ENCODE peak calls at places on chromosome 2, in ten cellular contexts. One of them, this sample, is unnamed.

GRCh38 chr2:109699646-109700045 is 85.5 kb downstream of the SOWAHC start:
- DNase-seq in AG09309: no peak
- DNase-seq in transverse colon: peak
- DNase-seq in adrenal gland: no peak
- DNase-seq in Caco-2: no peak
- DNase-seq in foreskin keratinocyte: no peak
- DNase-seq in mesothelial cell of epicardium: no peak
- DNase-seq in mammary epithelial cell: no peak
- DNase-seq in GM13977: no peak
- DNase-seq in fibroblast of pulmonary artery: peak
- DNase-seq in this sample: no peak

GRCh38 chr2:72036173-72036545 is 111.5 kb downstream of the CYP26B1 start:
- DNase-seq in fibroblast of pulmonary artery: no peak
- DNase-seq in mammary epithelial cell: no peak
- DNase-seq in foreskin keratinocyte: no peak
- DNase-seq in Caco-2: no peak
- DNase-seq in transverse colon: no peak
- DNase-seq in adrenal gland: no peak
- DNase-seq in mesothelial cell of epicardium: no peak
- DNase-seq in AG09309: no peak
- DNase-seq in GM13977: peak
- DNase-seq in this sample: no peak

GRCh38 chr2:45014016-45014702 is 4.9 kb upstream of the SIX2 start:
- DNase-seq in adrenal gland: peak
- DNase-seq in transverse colon: peak
- DNase-seq in mammary epithelial cell: no peak
- DNase-seq in GM13977: peak
- DNase-seq in mesothelial cell of epicardium: no peak
- DNase-seq in foreskin keratinocyte: no peak
- DNase-seq in Caco-2: peak
- DNase-seq in fibroblast of pulmonary artery: peak
- DNase-seq in AG09309: no peak
- DNase-seq in this sample: peak

GRCh38 chr2:158502984-158503383 is 46.2 kb downstream of the PKP4 start:
- DNase-seq in Caco-2: no peak
- DNase-seq in foreskin keratinocyte: peak
- DNase-seq in mammary epithelial cell: no peak
- DNase-seq in GM13977: no peak
- DNase-seq in fibroblast of pulmonary artery: peak
- DNase-seq in AG09309: peak
- DNase-seq in mesothelial cell of epicardium: no peak
- DNase-seq in transverse colon: no peak
- DNase-seq in adrenal gland: no peak
- DNase-seq in this sample: no peak

GRCh38 chr2:59425292-59425691 is 1128.2 kb downstream of the BCL11A start:
- DNase-seq in GM13977: no peak
- DNase-seq in AG09309: no peak
- DNase-seq in foreskin keratinocyte: peak
- DNase-seq in fibroblast of pulmonary artery: no peak
- DNase-seq in mesothelial cell of epicardium: no peak
- DNase-seq in Caco-2: no peak
- DNase-seq in transverse colon: no peak
- DNase-seq in mammary epithelial cell: peak
- DNase-seq in adrenal gland: peak
- DNase-seq in this sample: no peak

GRCh38 chr2:213306320-213306942 is 22.2 kb downstream of the SPAG16 start:
- DNase-seq in foreskin keratinocyte: peak
- DNase-seq in AG09309: no peak
- DNase-seq in mesothelial cell of epicardium: no peak
- DNase-seq in Caco-2: no peak
- DNase-seq in fibroblast of pulmonary artery: peak
- DNase-seq in adrenal gland: peak
- DNase-seq in transverse colon: peak
- DNase-seq in GM13977: no peak
- DNase-seq in mammary epithelial cell: peak
- DNase-seq in this sample: no peak

GRCh38 chr2:239499989-239500914 is 99.4 kb upstream of the HDAC4 start:
- DNase-seq in GM13977: no peak
- DNase-seq in transverse colon: no peak
- DNase-seq in adrenal gland: no peak
- DNase-seq in AG09309: no peak
- DNase-seq in foreskin keratinocyte: no peak
- DNase-seq in mammary epithelial cell: no peak
- DNase-seq in mesothelial cell of epicardium: no peak
- DNase-seq in fibroblast of pulmonary artery: peak
- DNase-seq in Caco-2: no peak
- DNase-seq in this sample: no peak

GRCh38 chr2:48434101-48434500 is 95.9 kb upstream of the STON1 start:
- DNase-seq in transverse colon: no peak
- DNase-seq in AG09309: no peak
- DNase-seq in fibroblast of pulmonary artery: no peak
- DNase-seq in Caco-2: no peak
- DNase-seq in adrenal gland: no peak
- DNase-seq in GM13977: no peak
- DNase-seq in foreskin keratinocyte: no peak
- DNase-seq in mesothelial cell of epicardium: no peak
- DNase-seq in mammary epithelial cell: no peak
- DNase-seq in this sample: no peak

GRCh38 chr2:31762085-31762484 is 181.3 kb upstream of the SRD5A2 start:
- DNase-seq in adrenal gland: no peak
- DNase-seq in AG09309: no peak
- DNase-seq in fibroblast of pulmonary artery: no peak
- DNase-seq in foreskin keratinocyte: no peak
- DNase-seq in GM13977: no peak
- DNase-seq in transverse colon: no peak
- DNase-seq in Caco-2: no peak
- DNase-seq in mammary epithelial cell: no peak
- DNase-seq in mesothelial cell of epicardium: no peak
- DNase-seq in this sample: no peak

GRCh38 chr2:186882511-186883071 is 33.6 kb upstream of the ZSWIM2 start:
- DNase-seq in mesothelial cell of epicardium: no peak
- DNase-seq in GM13977: no peak
- DNase-seq in AG09309: no peak
- DNase-seq in adrenal gland: no peak
- DNase-seq in fibroblast of pulmonary artery: peak
- DNase-seq in Caco-2: no peak
- DNase-seq in transverse colon: no peak
- DNase-seq in mammary epithelial cell: no peak
- DNase-seq in foreskin keratinocyte: no peak
- DNase-seq in this sample: no peak

GRCh38 chr2:160252278-160252887 is 52.3 kb upstream of the ITGB6 start:
- DNase-seq in mesothelial cell of epicardium: no peak
- DNase-seq in adrenal gland: no peak
- DNase-seq in fibroblast of pulmonary artery: peak
- DNase-seq in transverse colon: no peak
- DNase-seq in GM13977: peak
- DNase-seq in foreskin keratinocyte: no peak
- DNase-seq in mammary epithelial cell: no peak
- DNase-seq in AG09309: no peak
- DNase-seq in Caco-2: peak
- DNase-seq in this sample: no peak

GRCh38 chr2:189599245-189599644 is 18.7 kb upstream of the SLC40A1 start:
- DNase-seq in AG09309: no peak
- DNase-seq in transverse colon: no peak
- DNase-seq in mammary epithelial cell: no peak
- DNase-seq in Caco-2: peak
- DNase-seq in mesothelial cell of epicardium: no peak
- DNase-seq in foreskin keratinocyte: no peak
- DNase-seq in adrenal gland: peak
- DNase-seq in GM13977: no peak
- DNase-seq in fibroblast of pulmonary artery: no peak
- DNase-seq in this sample: no peak

DNA sequence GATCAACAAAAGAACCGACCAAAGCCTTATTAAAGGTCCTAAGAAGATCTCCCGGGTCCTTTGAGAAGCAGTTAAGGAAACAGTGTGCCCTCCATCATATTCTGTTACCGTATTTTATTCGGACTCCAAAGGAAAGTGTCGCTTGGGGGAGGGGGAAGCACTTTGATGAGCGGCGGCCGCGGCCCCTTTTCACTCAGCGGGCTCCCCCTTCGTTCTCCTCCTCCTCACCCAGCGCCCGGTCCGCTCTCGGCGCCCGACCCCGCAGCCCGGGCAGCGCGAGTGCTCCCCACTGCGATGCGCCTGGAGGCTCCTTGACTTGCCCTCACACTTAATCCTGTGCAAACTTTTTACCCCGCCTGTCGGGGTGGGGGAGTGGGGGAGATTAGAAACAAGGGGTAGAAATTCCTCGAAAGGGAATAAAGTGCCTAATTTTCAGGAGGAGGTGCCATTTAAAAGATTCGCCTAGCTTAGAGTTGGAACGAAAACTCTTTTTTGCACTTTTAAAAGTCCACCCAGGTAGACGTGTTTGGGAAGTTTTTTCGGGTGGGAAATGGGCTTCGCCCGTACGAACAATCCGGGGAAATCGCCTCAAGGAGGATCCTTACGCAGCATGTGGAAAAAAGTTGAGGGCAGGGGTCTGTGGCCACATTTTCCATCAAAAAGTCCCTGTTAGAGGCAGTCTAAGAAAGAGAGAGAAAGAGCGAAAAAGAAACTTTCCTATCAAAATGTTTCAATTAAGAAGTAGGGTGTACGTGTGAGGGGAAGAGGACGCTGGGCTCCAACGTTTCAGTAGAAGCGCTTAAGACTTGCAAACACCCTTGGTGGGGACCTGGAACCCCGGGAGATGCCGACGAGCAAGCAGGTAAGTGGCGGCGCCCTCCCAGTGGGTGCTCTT is 1.1 kb upstream of the OTX1 start:
- DNase-seq in foreskin keratinocyte: peak
- DNase-seq in AG09309: no peak
- DNase-seq in adrenal gland: no peak
- DNase-seq in transverse colon: no peak
- DNase-seq in mammary epithelial cell: no peak
- DNase-seq in mesothelial cell of epicardium: no peak
- DNase-seq in fibroblast of pulmonary artery: peak
- DNase-seq in Caco-2: peak
- DNase-seq in GM13977: peak
- DNase-seq in this sample: no peak
- TF ChIP-seq CTCF in foreskin keratinocyte: no peak
- TF ChIP-seq CTCF in AG09309: no peak
- TF ChIP-seq CTCF in adrenal gland: no peak
- TF ChIP-seq CTCF in transverse colon: no peak
- TF ChIP-seq CTCF in mammary epithelial cell: no peak
- TF ChIP-seq CTCF in mesothelial cell of epicardium: no peak
- TF ChIP-seq CTCF in fibroblast of pulmonary artery: no peak
- TF ChIP-seq CTCF in Caco-2: no peak
- TF ChIP-seq CTCF in GM13977: no peak
- TF ChIP-seq CTCF in this sample: no peak

DNA sequence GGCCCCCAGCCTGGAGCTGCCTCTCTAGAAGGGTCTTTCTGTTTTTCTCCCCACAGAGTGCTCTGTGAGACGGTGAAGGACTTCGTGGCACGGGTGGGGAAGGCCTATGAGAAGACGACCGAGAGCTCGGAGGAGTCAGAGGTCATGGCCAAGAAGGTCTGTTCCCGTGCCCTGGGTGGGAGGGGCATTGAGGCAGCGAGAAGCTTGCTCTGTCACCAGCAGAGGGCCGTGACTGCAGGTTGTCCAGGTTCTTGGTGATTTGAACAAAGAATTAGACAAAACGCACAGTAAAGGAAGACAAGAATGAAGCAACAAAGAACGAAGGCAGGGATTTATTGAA is 93.9 kb downstream of the DGKD start:
- DNase-seq in GM13977: no peak
- DNase-seq in mesothelial cell of epicardium: no peak
- DNase-seq in Caco-2: peak
- DNase-seq in transverse colon: no peak
- DNase-seq in adrenal gland: no peak
- DNase-seq in AG09309: no peak
- DNase-seq in foreskin keratinocyte: no peak
- DNase-seq in fibroblast of pulmonary artery: peak
- DNase-seq in mammary epithelial cell: no peak
- DNase-seq in this sample: no peak
- TF ChIP-seq CTCF in GM13977: no peak
- TF ChIP-seq CTCF in mesothelial cell of epicardium: no peak
- TF ChIP-seq CTCF in Caco-2: peak
- TF ChIP-seq CTCF in transverse colon: no peak
- TF ChIP-seq CTCF in adrenal gland: no peak
- TF ChIP-seq CTCF in AG09309: peak
- TF ChIP-seq CTCF in foreskin keratinocyte: peak
- TF ChIP-seq CTCF in fibroblast of pulmonary artery: peak
- TF ChIP-seq CTCF in mammary epithelial cell: peak
- TF ChIP-seq CTCF in this sample: no peak

GRCh38 chr2:185208261-185208660 is 530.3 kb upstream of the FSIP2 start:
- DNase-seq in fibroblast of pulmonary artery: peak
- DNase-seq in Caco-2: peak
- DNase-seq in foreskin keratinocyte: peak
- DNase-seq in AG09309: no peak
- DNase-seq in transverse colon: peak
- DNase-seq in mammary epithelial cell: peak
- DNase-seq in GM13977: no peak
- DNase-seq in mesothelial cell of epicardium: no peak
- DNase-seq in adrenal gland: no peak
- DNase-seq in this sample: no peak
- TF ChIP-seq CTCF in fibroblast of pulmonary artery: no peak
- TF ChIP-seq CTCF in Caco-2: peak
- TF ChIP-seq CTCF in foreskin keratinocyte: peak
- TF ChIP-seq CTCF in AG09309: no peak
- TF ChIP-seq CTCF in transverse colon: no peak
- TF ChIP-seq CTCF in mammary epithelial cell: peak
- TF ChIP-seq CTCF in GM13977: peak
- TF ChIP-seq CTCF in mesothelial cell of epicardium: peak
- TF ChIP-seq CTCF in adrenal gland: no peak
- TF ChIP-seq CTCF in this sample: peak

GRCh38 chr2:106581276-106581675 is 94.1 kb downstream of the CD8B2 start:
- DNase-seq in GM13977: no peak
- DNase-seq in fibroblast of pulmonary artery: no peak
- DNase-seq in AG09309: no peak
- DNase-seq in Caco-2: no peak
- DNase-seq in mammary epithelial cell: no peak
- DNase-seq in adrenal gland: no peak
- DNase-seq in mesothelial cell of epicardium: no peak
- DNase-seq in transverse colon: no peak
- DNase-seq in foreskin keratinocyte: no peak
- DNase-seq in this sample: no peak

GRCh38 chr2:106579750-106580197 is 92.6 kb downstream of the CD8B2 start:
- DNase-seq in AG09309: no peak
- DNase-seq in mammary epithelial cell: no peak
- DNase-seq in adrenal gland: no peak
- DNase-seq in fibroblast of pulmonary artery: no peak
- DNase-seq in Caco-2: no peak
- DNase-seq in transverse colon: no peak
- DNase-seq in mesothelial cell of epicardium: no peak
- DNase-seq in foreskin keratinocyte: no peak
- DNase-seq in GM13977: no peak
- DNase-seq in this sample: no peak

GRCh38 chr2:106582431-106583143 is 95.4 kb downstream of the CD8B2 start:
- DNase-seq in foreskin keratinocyte: peak
- DNase-seq in adrenal gland: peak
- DNase-seq in GM13977: peak
- DNase-seq in Caco-2: peak
- DNase-seq in mammary epithelial cell: peak
- DNase-seq in mesothelial cell of epicardium: peak
- DNase-seq in transverse colon: peak
- DNase-seq in AG09309: peak
- DNase-seq in fibroblast of pulmonary artery: peak
- DNase-seq in this sample: peak

GRCh38 chr2:106580241-106580640 is 93.1 kb downstream of the CD8B2 start:
- DNase-seq in GM13977: no peak
- DNase-seq in AG09309: no peak
- DNase-seq in foreskin keratinocyte: no peak
- DNase-seq in transverse colon: no peak
- DNase-seq in adrenal gland: no peak
- DNase-seq in mammary epithelial cell: no peak
- DNase-seq in fibroblast of pulmonary artery: no peak
- DNase-seq in mesothelial cell of epicardium: no peak
- DNase-seq in Caco-2: no peak
- DNase-seq in this sample: no peak

GRCh38 chr2:106581755-106582430 is 94.7 kb downstream of the CD8B2 start:
- DNase-seq in mammary epithelial cell: peak
- DNase-seq in Caco-2: peak
- DNase-seq in GM13977: peak
- DNase-seq in foreskin keratinocyte: peak
- DNase-seq in adrenal gland: peak
- DNase-seq in fibroblast of pulmonary artery: peak
- DNase-seq in mesothelial cell of epicardium: peak
- DNase-seq in AG09309: peak
- DNase-seq in transverse colon: peak
- DNase-seq in this sample: peak
- TF ChIP-seq CTCF in mammary epithelial cell: peak
- TF ChIP-seq CTCF in Caco-2: peak
- TF ChIP-seq CTCF in GM13977: no peak
- TF ChIP-seq CTCF in foreskin keratinocyte: no peak
- TF ChIP-seq CTCF in adrenal gland: no peak
- TF ChIP-seq CTCF in fibroblast of pulmonary artery: peak
- TF ChIP-seq CTCF in mesothelial cell of epicardium: no peak
- TF ChIP-seq CTCF in AG09309: peak
- TF ChIP-seq CTCF in transverse colon: no peak
- TF ChIP-seq CTCF in this sample: no peak